ENCODE peak calls at places on chromosomes 3 and 15, in five cellular contexts. G, P, J, U and O are unnamed samples.

GRCh38 chr3:187748050-187748481 is 2.8 kb upstream of the BCL6 start:
- DNase-seq in G (peak), J (peak), P (peak), U (no peak), O (peak)

GRCh38 chr3:121834734-121835709 is at the start of the genes EAF2 and IQCB1:
- DNase-seq in U (no peak), G (peak), P (peak), J (peak), O (peak)

GRCh38 chr3:31356941-31357340 is 175.8 kb upstream of the STT3B start:
- DNase-seq in P (no peak), J (peak), U (no peak), G (peak), O (peak)

GRCh38 chr15:44796508-44796907 is 60.2 kb downstream of the TRIM69 start:
- DNase-seq in J (no peak), G (no peak), U (no peak), P (no peak), O (no peak)

GRCh38 chr3:33392703-33393125 is 47.5 kb downstream of the UBP1 start:
- DNase-seq in G (peak), U (no peak), J (no peak), P (no peak), O (no peak)

GRCh38 chr3:100089802-100090668 is 24.3 kb downstream of the FILIP1L start:
- DNase-seq in G (peak), J (peak), P (no peak), U (no peak), O (no peak)

GRCh38 chr3:13955084-13955483 is 75.2 kb upstream of the WNT7A start:
- DNase-seq in J (no peak), U (no peak), P (no peak), G (no peak), O (no peak)

GRCh38 chr15:23038741-23039150 is 623 bp downstream of the TUBGCP5 start:
- DNase-seq in U (no peak), J (no peak), P (peak), G (peak), O (no peak)

GRCh38 chr3:169243122-169243521 is 420.4 kb downstream of the MECOM start:
- DNase-seq in P (no peak), U (no peak), J (no peak), G (no peak), O (no peak)

GRCh38 chr3:86388848-86389247 is 602.1 kb downstream of the VGLL3 start:
- DNase-seq in G (peak), P (no peak), U (no peak), J (peak), O (no peak)

GRCh38 chr3:46825450-46825849 is 37.8 kb downstream of the MYL3 start:
- DNase-seq in G (no peak), P (no peak), J (no peak), U (no peak), O (no peak)

GRCh38 chr15:32677238-32677750 is 35.8 kb downstream of the SCG5 start:
- DNase-seq in J (no peak), P (no peak), U (no peak), G (peak), O (no peak)

GRCh38 chr3:174498638-174499037 is 360.5 kb upstream of the NAALADL2 start:
- DNase-seq in P (no peak), J (no peak), U (no peak), G (no peak), O (no peak)

GRCh38 chr15:74245342-74245931 is 9.3 kb downstream of the CCDC33 start:
- DNase-seq in G (no peak), J (no peak), U (no peak), P (no peak), O (no peak)

GRCh38 chr3:34387831-34388564 is 589.6 kb downstream of the PDCD6IP start:
- DNase-seq in J (no peak), U (no peak), P (no peak), G (no peak), O (no peak)

GRCh38 chr3:45640091-45640507 is 45.5 kb downstream of the LIMD1 start:
- DNase-seq in J (peak), P (no peak), G (no peak), U (no peak), O (no peak)

GRCh38 chr15:41043276-41043675 is 72.8 kb downstream of the INO80 start:
- DNase-seq in P (no peak), J (no peak), G (no peak), U (no peak), O (no peak)

GRCh38 chr15:101642361-101642760 is 9.8 kb downstream of the TM2D3 start:
- DNase-seq in G (peak), U (no peak), J (no peak), P (no peak), O (no peak)

GRCh38 chr3:168467085-168467714 is 371.5 kb upstream of the GOLIM4 start:
- DNase-seq in P (no peak), U (no peak), J (peak), G (peak), O (no peak)

GRCh38 chr3:50378024-50378423 is 18.7 kb upstream of the TMEM115 start:
- DNase-seq in P (no peak), G (no peak), U (no peak), J (no peak), O (no peak)

GRCh38 chr15:72502220-72502809 is 28.2 kb downstream of the ARIH1 start:
- DNase-seq in G (no peak), P (no peak), J (no peak), U (no peak), O (no peak)

GRCh38 chr15:36896949-36897348 is 203.4 kb downstream of the MEIS2 start:
- DNase-seq in P (no peak), U (no peak), G (no peak), J (no peak), O (no peak)

GRCh38 chr15:77419050-77419835 is 661 bp downstream of the PEAK1 start:
- DNase-seq in J (peak), U (no peak), G (peak), P (peak), O (peak)

GRCh38 chr15:90178468-90179435 is 22.4 kb upstream of the SEMA4B start:
- DNase-seq in U (no peak), P (no peak), J (no peak), G (no peak), O (no peak)

GRCh38 chr3:40043444-40043755 is 234.0 kb downstream of the MYRIP start:
- DNase-seq in U (no peak), J (no peak), P (no peak), G (no peak), O (no peak)

GRCh38 chr3:133887075-133887950 is 8.4 kb downstream of the RAB6B start:
- DNase-seq in J (no peak), G (no peak), P (no peak), U (peak), O (no peak)

GRCh38 chr3:27479816-27480543 is 4.2 kb downstream of the SLC4A7 start:
- DNase-seq in J (peak), G (no peak), U (no peak), P (no peak), O (no peak)

GRCh38 chr3:139930201-139930600 is 4.8 kb upstream of the CLSTN2 start:
- DNase-seq in G (no peak), U (no peak), J (no peak), P (no peak), O (no peak)

GRCh38 chr3:139937674-139938279 is 2.8 kb downstream of the CLSTN2 start:
- DNase-seq in P (no peak), G (peak), J (peak), U (no peak), O (peak)

GRCh38 chr3:139935071-139935865 is at the start of gene CLSTN2:
- DNase-seq in J (no peak), P (peak), U (no peak), G (peak), O (peak)

GRCh38 chr3:139935866-139936817 is 1.2 kb downstream of the CLSTN2 start:
- DNase-seq in G (no peak), U (no peak), J (no peak), P (no peak), O (peak)

GRCh38 chr3:139934557-139935070 is 371 bp upstream of the CLSTN2 start:
- DNase-seq in G (peak), P (peak), U (no peak), J (no peak), O (peak)
- H3K4me3 ChIP-seq in G (peak), P (peak), U (peak), J (no peak), O (peak)

DNA sequence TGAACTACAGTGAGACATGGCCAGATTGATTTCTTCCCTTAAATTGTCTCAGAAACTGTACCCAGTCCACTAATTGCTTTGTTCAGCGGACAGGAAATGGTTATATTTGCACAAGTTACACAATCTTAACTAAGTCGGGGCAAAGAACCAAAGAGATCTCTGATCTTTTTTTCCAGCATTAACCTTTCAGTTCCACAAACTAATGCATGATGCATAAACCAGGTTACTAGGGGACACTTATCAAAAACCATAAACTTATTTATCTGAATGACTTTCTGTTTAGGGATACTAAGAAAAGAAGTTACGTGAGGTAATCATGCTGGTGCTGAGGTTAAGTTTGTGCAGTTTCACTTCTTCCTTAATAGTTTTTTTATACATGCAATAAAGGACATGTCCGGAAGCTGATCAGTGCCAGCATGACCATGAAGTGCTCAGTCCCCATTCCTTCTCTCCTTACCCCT is 22.4 kb downstream of the FNDC3B start:
- DNase-seq in J (peak), G (peak), U (no peak), P (peak), O (no peak)
- TF ChIP-seq POLR2A in J (no peak), G (no peak), U (no peak), P (peak), O (no peak)

DNA sequence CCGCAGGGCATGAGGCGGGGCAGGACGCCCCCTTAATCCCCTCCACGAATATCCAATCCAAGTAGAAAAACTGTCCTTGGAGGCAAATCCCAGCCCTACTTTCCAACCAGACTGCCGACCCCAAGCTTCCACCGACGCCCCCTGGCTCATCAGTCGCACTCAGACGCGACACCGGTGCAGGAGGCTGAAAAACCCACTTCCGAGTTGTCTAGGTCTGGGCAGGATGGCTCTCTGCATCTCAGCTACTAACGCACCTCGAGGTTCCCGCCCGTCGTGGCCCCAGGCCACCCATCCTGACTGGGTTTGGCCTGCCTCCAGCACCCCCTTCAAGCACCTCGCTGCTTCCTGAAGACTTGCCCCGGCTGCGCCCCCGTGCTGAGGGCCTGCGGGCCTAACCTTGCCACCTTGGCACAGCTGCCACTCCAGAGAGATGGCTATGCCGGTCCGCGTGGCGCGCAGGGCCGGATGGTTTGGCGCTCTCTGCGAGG is 15.5 kb downstream of the RGMA start:
- DNase-seq in P (no peak), J (no peak), U (no peak), G (no peak), O (peak)
- H3K4me3 ChIP-seq in P (peak), J (no peak), U (peak), G (peak), O (peak)

DNA sequence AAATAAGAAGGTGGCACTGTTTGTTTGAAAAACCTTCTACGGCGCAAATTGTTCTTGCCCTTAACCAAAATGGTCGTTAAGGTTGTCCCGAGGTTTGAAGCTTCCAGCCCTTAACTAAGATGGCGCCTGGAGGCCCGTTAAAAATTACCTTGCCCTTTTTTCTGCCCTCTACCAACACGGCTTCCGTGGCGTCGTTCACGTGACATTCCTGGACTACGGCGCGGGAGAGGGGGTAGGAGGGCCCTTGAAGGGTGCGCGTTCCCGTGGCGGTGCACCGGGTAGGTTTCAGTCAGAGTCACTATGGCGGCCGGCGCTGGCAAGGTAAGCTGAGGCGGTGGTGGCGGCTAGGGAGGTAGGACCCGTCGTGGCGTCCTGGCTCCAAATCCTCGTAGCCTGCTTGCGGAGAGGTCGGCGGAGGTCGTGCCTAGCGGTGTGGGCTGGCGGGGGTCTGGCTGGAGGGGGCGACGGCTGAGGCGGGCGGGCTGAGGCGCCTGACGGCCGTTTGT is at the start of gene SLMAP:
- DNase-seq in P (peak), J (peak), G (peak), U (peak), O (peak)
- TF ChIP-seq POLR2A in P (peak), J (peak), G (peak), U (no peak), O (peak)

GRCh38 chr3:151580592-151580991 is 119.7 kb upstream of the IGSF10 start:
- DNase-seq in J (no peak), G (peak), U (no peak), P (no peak), O (no peak)
- H3K4me3 ChIP-seq in J (no peak), G (no peak), U (no peak), P (no peak), O (no peak)

GRCh38 chr3:9249273-9250192 is at the start of gene SRGAP3:
- DNase-seq in U (no peak), P (peak), G (peak), J (peak), O (peak)
- TF ChIP-seq POLR2A in U (no peak), P (no peak), G (peak), J (peak), O (no peak)

GRCh38 chr3:48299746-48300361 is 33.6 kb downstream of the SPINK8 start:
- DNase-seq in G (no peak), U (no peak), P (no peak), J (no peak), O (no peak)
- H3K4me3 ChIP-seq in G (peak), U (peak), P (no peak), J (peak), O (peak)

GRCh38 chr3:52245322-52246263 is at the start of gene PPM1M:
- DNase-seq in U (no peak), J (peak), G (peak), P (peak), O (peak)
- TF ChIP-seq POLR2A in U (no peak), J (no peak), G (peak), P (no peak), O (no peak)